ENCODE peak calls at places on chromosomes 3 and 15, in six cellular contexts. G is DMS 273 treated with DMSO at 0.1 percent for 48 hours, J is IMR-90, C is amygdala, L is memory B cell, E is ACHN. P is an unnamed sample.

GRCh38 chr3:15405448-15406050 is 21.8 kb downstream of the METTL6 start:
- DNase-seq in G (peak; percentile 9), J (peak; percentile 71), E (peak; percentile 57), L (peak; percentile 51), C (no peak), P (peak; percentile 51)

GRCh38 chr3:124277516-124277890 is 285.6 kb upstream of the ROPN1 start:
- DNase-seq in C (no peak), E (no peak), L (no peak), G (no peak), J (peak; percentile 22), P (no peak)

GRCh38 chr3:129121016-129121791 is 400 bp downstream of the RAB43 start:
- DNase-seq in C (no peak), G (no peak), E (no peak), J (peak; percentile 26), L (peak; percentile 13), P (no peak)

GRCh38 chr3:71441925-71442620 is 141.5 kb downstream of the FOXP1 start:
- DNase-seq in E (no peak), C (no peak), L (no peak), J (no peak), G (no peak), P (no peak)

GRCh38 chr3:38458796-38459498 is 5.3 kb downstream of the ACVR2B start:
- DNase-seq in E (no peak), G (peak; percentile 19), C (no peak), L (no peak), J (peak; percentile 22), P (peak; percentile 79)

GRCh38 chr15:70833897-70834765 is 19.8 kb downstream of the LARP6 start:
- DNase-seq in L (no peak), G (no peak), J (peak; percentile 91), E (peak; percentile 22), C (no peak), P (peak; percentile 82)

GRCh38 chr15:55858661-55859060 is 115.7 kb upstream of the PRTG start:
- DNase-seq in G (no peak), E (no peak), L (no peak), J (peak; percentile 52), C (no peak), P (no peak)

GRCh38 chr3:57006048-57006709 is 54.3 kb upstream of the SPATA12 start:
- DNase-seq in C (no peak), E (no peak), G (peak; percentile 64), L (no peak), J (no peak), P (no peak)

GRCh38 chr3:197926418-197926817 is 23.6 kb upstream of the RPL35A start:
- DNase-seq in G (no peak), L (no peak), C (no peak), E (no peak), J (no peak), P (no peak)

GRCh38 chr15:88606437-88606794 is 14.7 kb upstream of the AEN start:
- DNase-seq in L (no peak), G (no peak), J (no peak), E (no peak), C (no peak), P (no peak)

GRCh38 chr3:94360982-94361381 is 298.1 kb downstream of the NSUN3 start:
- DNase-seq in G (no peak), E (no peak), L (no peak), J (no peak), C (no peak), P (peak; percentile 21)

GRCh38 chr3:20080956-20081554 is 40.8 kb downstream of the KAT2B start:
- DNase-seq in G (no peak), L (no peak), E (no peak), J (peak; percentile 6), C (peak; percentile 48), P (no peak)

GRCh38 chr3:130901463-130902204 is 7.8 kb downstream of the ATP2C1 start:
- DNase-seq in G (no peak), C (no peak), L (no peak), J (no peak), E (no peak), P (no peak)

GRCh38 chr3:188834349-188834748 is 337.4 kb upstream of the TPRG1 start:
- DNase-seq in G (no peak), C (no peak), J (no peak), L (no peak), E (no peak), P (no peak)

GRCh38 chr3:168127466-168127865 is 31.7 kb upstream of the GOLIM4 start:
- DNase-seq in G (no peak), L (no peak), E (no peak), C (no peak), J (no peak), P (no peak)

GRCh38 chr3:128218476-128218829 is 65.2 kb downstream of the EEFSEC start:
- DNase-seq in E (no peak), G (no peak), L (no peak), J (no peak), C (no peak), P (no peak)

GRCh38 chr15:50181983-50182232 is at the start of gene SLC27A2:
- DNase-seq in J (peak; percentile 4), G (no peak), C (no peak), E (no peak), L (no peak), P (no peak)

GRCh38 chr15:59222906-59223579 is 16.4 kb downstream of the LDHAL6B start:
- DNase-seq in E (no peak), C (no peak), J (no peak), L (no peak), G (no peak), P (no peak)

GRCh38 chr3:43852066-43852465 is 161.3 kb downstream of the ABHD5 start:
- DNase-seq in G (no peak), L (no peak), E (no peak), J (peak; percentile 76), C (no peak), P (no peak)

GRCh38 chr3:127614928-127615592 is 13.9 kb upstream of the PODXL2 start:
- DNase-seq in E (no peak), G (no peak), J (no peak), C (no peak), L (no peak), P (no peak)

P was measured in H4.